ENCODE peak calls at places on chromosome 15, in six cellular contexts. One of them, this sample, is unnamed.

GRCh38 chr15:101152914-101153313 is 98.9 kb downstream of the CHSY1 start:
- DNase-seq in lower lobe of right lung: peak; percentile 50
- DNase-seq in Calu3: peak; percentile 19
- DNase-seq in AG09309: no peak
- DNase-seq in brain microvascular endothelial cell: no peak
- DNase-seq in heart left ventricle: no peak
- DNase-seq in this sample: no peak

GRCh38 chr15:50857763-50858162 is 50.7 kb upstream of the AP4E1 start:
- DNase-seq in brain microvascular endothelial cell: no peak
- DNase-seq in AG09309: no peak
- DNase-seq in lower lobe of right lung: no peak
- DNase-seq in heart left ventricle: no peak
- DNase-seq in Calu3: no peak
- DNase-seq in this sample: no peak

GRCh38 chr15:45200799-45201556 is 13.2 kb upstream of the SHF start:
- DNase-seq in Calu3: peak; percentile 85
- DNase-seq in brain microvascular endothelial cell: peak; percentile 89
- DNase-seq in heart left ventricle: peak; percentile 87
- DNase-seq in AG09309: peak; percentile 50
- DNase-seq in lower lobe of right lung: peak; percentile 85
- DNase-seq in this sample: peak; percentile 81

GRCh38 chr15:66019377-66019776 is 150.1 kb downstream of the RAB11A start:
- DNase-seq in brain microvascular endothelial cell: no peak
- DNase-seq in Calu3: no peak
- DNase-seq in AG09309: no peak
- DNase-seq in heart left ventricle: no peak
- DNase-seq in lower lobe of right lung: no peak
- DNase-seq in this sample: no peak

GRCh38 chr15:77554306-77555080 is 78.2 kb downstream of the LINGO1 start:
- DNase-seq in Calu3: no peak
- DNase-seq in brain microvascular endothelial cell: no peak
- DNase-seq in AG09309: no peak
- DNase-seq in heart left ventricle: no peak
- DNase-seq in lower lobe of right lung: no peak
- DNase-seq in this sample: no peak

GRCh38 chr15:95975212-95975611 is 355.3 kb upstream of the NR2F2 start:
- DNase-seq in heart left ventricle: no peak
- DNase-seq in AG09309: no peak
- DNase-seq in brain microvascular endothelial cell: no peak
- DNase-seq in lower lobe of right lung: no peak
- DNase-seq in Calu3: no peak
- DNase-seq in this sample: no peak

GRCh38 chr15:56759450-56759845 is 26.1 kb upstream of the ZNF280D start:
- DNase-seq in lower lobe of right lung: no peak
- DNase-seq in heart left ventricle: peak; percentile 34
- DNase-seq in Calu3: peak; percentile 75
- DNase-seq in AG09309: peak; percentile 92
- DNase-seq in brain microvascular endothelial cell: peak; percentile 98
- DNase-seq in this sample: no peak

GRCh38 chr15:38130739-38131498 is 121.7 kb upstream of the SPRED1 start:
- DNase-seq in brain microvascular endothelial cell: peak; percentile 88
- DNase-seq in lower lobe of right lung: peak; percentile 79
- DNase-seq in Calu3: no peak
- DNase-seq in heart left ventricle: peak; percentile 73
- DNase-seq in AG09309: peak; percentile 98
- DNase-seq in this sample: peak; percentile 78

GRCh38 chr15:77496710-77497107 is 76.0 kb downstream of the HMG20A start:
- DNase-seq in brain microvascular endothelial cell: peak; percentile 94
- DNase-seq in Calu3: peak; percentile 89
- DNase-seq in AG09309: peak; percentile 97
- DNase-seq in lower lobe of right lung: peak; percentile 88
- DNase-seq in heart left ventricle: peak; percentile 88
- DNase-seq in this sample: peak; percentile 71

GRCh38 chr15:74768771-74769342 is 13.0 kb upstream of the CSK start:
- DNase-seq in Calu3: peak; percentile 81
- DNase-seq in AG09309: no peak
- DNase-seq in heart left ventricle: peak; percentile 66
- DNase-seq in brain microvascular endothelial cell: peak; percentile 40
- DNase-seq in lower lobe of right lung: peak; percentile 75
- DNase-seq in this sample: no peak

GRCh38 chr15:68650901-68651709 is 72.3 kb downstream of the CORO2B start:
- DNase-seq in lower lobe of right lung: peak; percentile 66
- DNase-seq in brain microvascular endothelial cell: no peak
- DNase-seq in Calu3: peak; percentile 91
- DNase-seq in heart left ventricle: no peak
- DNase-seq in AG09309: no peak
- DNase-seq in this sample: no peak

GRCh38 chr15:51708013-51708412 is 26.7 kb downstream of the SCG3 start:
- DNase-seq in lower lobe of right lung: no peak
- DNase-seq in AG09309: no peak
- DNase-seq in heart left ventricle: no peak
- DNase-seq in Calu3: no peak
- DNase-seq in brain microvascular endothelial cell: no peak
- DNase-seq in this sample: no peak

GRCh38 chr15:45448066-45448510 is 69.7 kb upstream of the GATM start:
- DNase-seq in heart left ventricle: no peak
- DNase-seq in brain microvascular endothelial cell: no peak
- DNase-seq in AG09309: no peak
- DNase-seq in lower lobe of right lung: peak; percentile 76
- DNase-seq in Calu3: peak; percentile 68
- DNase-seq in this sample: peak; percentile 99

GRCh38 chr15:84598993-84599392 is 1.8 kb upstream of the ZSCAN2 start:
- DNase-seq in lower lobe of right lung: no peak
- DNase-seq in AG09309: no peak
- DNase-seq in heart left ventricle: no peak
- DNase-seq in Calu3: peak; percentile 72
- DNase-seq in brain microvascular endothelial cell: peak; percentile 58
- DNase-seq in this sample: no peak

GRCh38 chr15:74937226-74937601 is 659 bp downstream of the COX5A start:
- DNase-seq in brain microvascular endothelial cell: no peak
- DNase-seq in lower lobe of right lung: no peak
- DNase-seq in heart left ventricle: no peak
- DNase-seq in Calu3: no peak
- DNase-seq in AG09309: no peak
- DNase-seq in this sample: no peak

GRCh38 chr15:58340176-58340575 is 91.6 kb upstream of the LIPC start:
- DNase-seq in brain microvascular endothelial cell: no peak
- DNase-seq in Calu3: no peak
- DNase-seq in heart left ventricle: no peak
- DNase-seq in AG09309: peak; percentile 28
- DNase-seq in lower lobe of right lung: no peak
- DNase-seq in this sample: no peak

GRCh38 chr15:37100109-37100873 is at the start of gene MEIS2:
- DNase-seq in AG09309: peak; percentile 87
- DNase-seq in brain microvascular endothelial cell: peak; percentile 79
- DNase-seq in lower lobe of right lung: peak; percentile 91
- DNase-seq in heart left ventricle: peak; percentile 90
- DNase-seq in Calu3: peak; percentile 80
- DNase-seq in this sample: no peak

GRCh38 chr15:57726411-57726810 is 19.9 kb downstream of the POLR2M start:
- DNase-seq in heart left ventricle: no peak
- DNase-seq in lower lobe of right lung: no peak
- DNase-seq in Calu3: no peak
- DNase-seq in brain microvascular endothelial cell: peak; percentile 49
- DNase-seq in AG09309: no peak
- DNase-seq in this sample: no peak

GRCh38 chr15:51833782-51834181 is 4.3 kb downstream of the TMOD3 start:
- DNase-seq in AG09309: no peak
- DNase-seq in brain microvascular endothelial cell: no peak
- DNase-seq in heart left ventricle: no peak
- DNase-seq in Calu3: no peak
- DNase-seq in lower lobe of right lung: no peak
- DNase-seq in this sample: no peak

DNA sequence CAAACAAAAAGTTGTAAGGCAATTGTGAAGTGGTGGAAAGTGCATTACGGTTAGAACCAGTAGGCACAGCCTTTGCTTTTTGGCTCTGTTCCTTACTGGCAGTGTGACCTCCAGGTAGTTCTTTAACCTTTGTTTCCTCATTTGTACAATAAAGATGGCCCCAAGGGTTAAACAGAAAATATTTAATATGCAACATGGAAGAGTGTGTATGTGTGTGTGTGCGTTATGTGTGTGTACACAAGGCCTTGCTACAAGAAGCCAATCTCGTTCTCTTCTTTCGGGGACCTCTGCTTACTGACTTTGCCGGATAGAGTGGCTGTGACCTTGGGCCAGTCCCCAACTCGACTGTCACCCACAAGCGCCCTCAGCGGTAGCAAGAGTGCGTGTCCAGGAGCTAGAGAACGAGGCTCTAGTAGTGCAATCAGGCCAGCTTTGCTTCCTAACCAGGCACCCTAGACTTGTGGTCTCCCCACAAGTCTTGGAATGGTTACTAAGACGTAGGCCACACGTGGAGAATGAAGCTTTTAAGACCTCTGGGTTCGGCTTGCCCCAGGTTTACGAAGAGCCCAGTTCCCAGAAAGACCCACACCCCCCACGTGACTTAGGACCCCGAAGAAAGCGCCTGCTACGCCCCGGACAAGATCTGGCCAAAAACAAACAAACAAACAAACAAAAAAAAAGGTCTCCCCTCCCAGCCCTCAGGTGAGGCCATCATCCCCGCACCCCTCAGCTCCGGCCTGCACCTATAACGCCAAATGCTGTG is 593 bp downstream of the CIAO2A start:
- DNase-seq in Calu3: peak; percentile 53
- DNase-seq in lower lobe of right lung: no peak
- DNase-seq in brain microvascular endothelial cell: peak; percentile 50
- DNase-seq in AG09309: no peak
- DNase-seq in heart left ventricle: peak; percentile 51
- DNase-seq in this sample: peak; percentile 49
- TF ChIP-seq CTCF in Calu3: no peak
- TF ChIP-seq CTCF in lower lobe of right lung: peak; percentile 9
- TF ChIP-seq CTCF in brain microvascular endothelial cell: peak; percentile 25
- TF ChIP-seq CTCF in AG09309: peak; percentile 6
- TF ChIP-seq CTCF in heart left ventricle: no peak
- TF ChIP-seq CTCF in this sample: no peak

GRCh38 chr15:33988384-33988783 is 20.1 kb downstream of the CHRM5 start:
- DNase-seq in AG09309: no peak
- DNase-seq in Calu3: no peak
- DNase-seq in heart left ventricle: no peak
- DNase-seq in lower lobe of right lung: no peak
- DNase-seq in brain microvascular endothelial cell: peak; percentile 52
- DNase-seq in this sample: no peak

GRCh38 chr15:33994005-33994615 is 25.8 kb downstream of the CHRM5 start:
- DNase-seq in Calu3: no peak
- DNase-seq in AG09309: no peak
- DNase-seq in brain microvascular endothelial cell: peak; percentile 54
- DNase-seq in lower lobe of right lung: no peak
- DNase-seq in heart left ventricle: no peak
- DNase-seq in this sample: no peak
- TF ChIP-seq CTCF in Calu3: no peak
- TF ChIP-seq CTCF in AG09309: peak; percentile 58
- TF ChIP-seq CTCF in brain microvascular endothelial cell: peak; percentile 70
- TF ChIP-seq CTCF in lower lobe of right lung: peak; percentile 15
- TF ChIP-seq CTCF in heart left ventricle: peak; percentile 10
- TF ChIP-seq CTCF in this sample: no peak

DNA sequence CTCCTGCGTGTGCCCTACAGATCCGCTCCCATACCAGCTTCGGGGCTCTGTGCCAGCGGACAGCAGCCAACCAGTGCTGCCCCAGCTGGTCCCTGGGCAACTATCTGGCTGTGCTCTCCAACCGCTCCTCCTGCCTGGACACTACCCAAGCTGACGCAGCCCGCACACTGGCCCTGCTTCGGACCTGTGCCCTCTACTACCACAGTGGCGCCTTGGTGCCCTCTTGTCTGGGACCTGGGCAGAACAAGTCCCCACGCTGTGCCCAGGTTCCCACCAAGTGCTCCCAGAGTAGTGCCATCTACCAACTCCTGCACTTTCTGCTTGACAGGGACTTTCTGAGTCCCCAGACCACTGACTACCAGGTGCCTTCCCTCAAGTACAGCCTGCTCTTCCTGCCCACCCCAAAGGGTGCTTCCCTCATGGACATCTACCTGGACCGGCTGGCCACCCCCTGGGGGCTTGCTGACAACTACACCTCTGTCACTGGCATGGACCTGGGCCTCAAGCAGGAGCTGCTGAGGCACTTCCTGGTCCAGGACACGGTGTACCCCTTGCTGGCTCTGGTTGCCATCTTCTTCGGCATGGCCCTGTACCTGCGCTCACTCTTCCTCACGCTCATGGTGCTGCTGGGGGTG is 9.1 kb downstream of the DISP2 start:
- DNase-seq in lower lobe of right lung: no peak
- DNase-seq in AG09309: no peak
- DNase-seq in brain microvascular endothelial cell: no peak
- DNase-seq in Calu3: no peak
- DNase-seq in heart left ventricle: peak; percentile 89
- DNase-seq in this sample: no peak
- TF ChIP-seq CTCF in lower lobe of right lung: no peak
- TF ChIP-seq CTCF in AG09309: no peak
- TF ChIP-seq CTCF in brain microvascular endothelial cell: no peak
- TF ChIP-seq CTCF in Calu3: no peak
- TF ChIP-seq CTCF in heart left ventricle: no peak
- TF ChIP-seq CTCF in this sample: no peak

GRCh38 chr15:29208352-29208751 is 61.3 kb downstream of the NSMCE3 start:
- DNase-seq in heart left ventricle: no peak
- DNase-seq in lower lobe of right lung: no peak
- DNase-seq in Calu3: no peak
- DNase-seq in brain microvascular endothelial cell: peak; percentile 10
- DNase-seq in AG09309: no peak
- DNase-seq in this sample: no peak
- TF ChIP-seq CTCF in heart left ventricle: no peak
- TF ChIP-seq CTCF in lower lobe of right lung: no peak
- TF ChIP-seq CTCF in Calu3: no peak
- TF ChIP-seq CTCF in brain microvascular endothelial cell: no peak
- TF ChIP-seq CTCF in AG09309: no peak
- TF ChIP-seq CTCF in this sample: no peak

DNA sequence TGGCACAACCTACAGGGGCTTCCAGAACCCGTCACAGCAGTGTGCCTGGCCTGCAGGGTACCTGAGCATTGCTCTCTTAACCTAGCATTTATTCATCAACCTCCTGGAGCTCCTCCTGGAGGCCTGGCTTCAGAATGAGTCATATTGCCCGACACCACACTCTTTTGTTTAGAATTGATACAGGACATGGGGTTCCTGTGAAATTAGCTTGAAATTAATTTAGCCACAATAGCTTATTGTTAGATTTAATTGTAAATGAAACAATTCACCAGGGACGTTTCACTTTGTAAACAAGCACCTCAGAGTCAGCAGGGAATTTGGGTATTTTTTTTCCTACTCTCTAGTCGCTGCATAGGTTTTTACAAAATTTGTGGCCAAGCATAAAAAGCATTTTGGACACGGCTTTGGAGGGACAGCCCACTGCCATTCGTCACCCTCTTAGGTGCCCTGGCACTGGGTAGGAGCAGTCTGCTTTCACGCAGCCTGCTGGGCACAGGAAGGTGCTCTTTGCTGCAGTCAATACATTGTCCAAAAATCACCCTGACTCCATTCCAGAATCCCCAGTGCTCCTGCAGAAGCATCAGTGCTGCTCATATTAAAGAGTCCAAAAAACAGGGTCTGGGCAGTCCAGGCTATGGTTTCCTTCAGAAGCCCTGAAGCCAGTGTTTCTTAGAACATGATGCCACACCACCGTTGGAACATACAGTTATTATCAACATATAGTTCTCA is 60.8 kb upstream of the MEF2A start:
- DNase-seq in Calu3: no peak
- DNase-seq in AG09309: no peak
- DNase-seq in lower lobe of right lung: no peak
- DNase-seq in brain microvascular endothelial cell: peak; percentile 20
- DNase-seq in heart left ventricle: no peak
- DNase-seq in this sample: no peak
- TF ChIP-seq CTCF in Calu3: peak; percentile 14
- TF ChIP-seq CTCF in AG09309: peak; percentile 3
- TF ChIP-seq CTCF in lower lobe of right lung: no peak
- TF ChIP-seq CTCF in brain microvascular endothelial cell: peak; percentile 43
- TF ChIP-seq CTCF in heart left ventricle: no peak
- TF ChIP-seq CTCF in this sample: no peak

GRCh38 chr15:55196458-55197361 is at the start of gene RSL24D1:
- DNase-seq in heart left ventricle: peak; percentile 96
- DNase-seq in Calu3: peak; percentile 96
- DNase-seq in AG09309: peak; percentile 94
- DNase-seq in brain microvascular endothelial cell: peak; percentile 98
- DNase-seq in lower lobe of right lung: peak; percentile 98
- DNase-seq in this sample: peak; percentile 97
- TF ChIP-seq CTCF in heart left ventricle: peak; percentile 31
- TF ChIP-seq CTCF in Calu3: no peak
- TF ChIP-seq CTCF in AG09309: peak; percentile 31
- TF ChIP-seq CTCF in brain microvascular endothelial cell: peak; percentile 51
- TF ChIP-seq CTCF in lower lobe of right lung: peak; percentile 46
- TF ChIP-seq CTCF in this sample: peak; percentile 35

This sample was measured in CD14-positive monocyte.